ENCODE peak calls at places on chromosome 7, in ten cellular contexts. One of them, this sample, is unnamed.

GRCh38 chr7:112484671-112485097 is 3.9 kb downstream of the LSMEM1 start:
- DNase-seq in GM12865: no peak
- DNase-seq in heart left ventricle: no peak
- DNase-seq in esophagus squamous epithelium: no peak
- DNase-seq in OCI-LY7: no peak
- DNase-seq in tibial artery: peak; percentile 71
- DNase-seq in cardiac muscle cell: peak; percentile 88
- DNase-seq in GM06990: no peak
- DNase-seq in body of pancreas: no peak
- DNase-seq in bronchial epithelial cell: no peak
- DNase-seq in this sample: no peak

GRCh38 chr7:74217455-74218342 is 7.9 kb downstream of the LAT2 start:
- DNase-seq in GM12865: peak; percentile 91
- DNase-seq in heart left ventricle: no peak
- DNase-seq in esophagus squamous epithelium: no peak
- DNase-seq in OCI-LY7: peak; percentile 68
- DNase-seq in tibial artery: no peak
- DNase-seq in cardiac muscle cell: no peak
- DNase-seq in GM06990: peak; percentile 79
- DNase-seq in body of pancreas: no peak
- DNase-seq in bronchial epithelial cell: no peak
- DNase-seq in this sample: no peak

GRCh38 chr7:23696916-23697441 is 13.0 kb upstream of the STK31 start:
- DNase-seq in GM12865: peak; percentile 74
- DNase-seq in heart left ventricle: peak; percentile 14
- DNase-seq in esophagus squamous epithelium: no peak
- DNase-seq in OCI-LY7: peak; percentile 77
- DNase-seq in tibial artery: peak; percentile 71
- DNase-seq in cardiac muscle cell: peak; percentile 72
- DNase-seq in GM06990: peak; percentile 46
- DNase-seq in body of pancreas: peak; percentile 57
- DNase-seq in bronchial epithelial cell: peak; percentile 46
- DNase-seq in this sample: peak; percentile 49

GRCh38 chr7:114722562-114722961 is 199.3 kb upstream of the MDFIC start:
- DNase-seq in GM12865: no peak
- DNase-seq in heart left ventricle: no peak
- DNase-seq in esophagus squamous epithelium: no peak
- DNase-seq in OCI-LY7: no peak
- DNase-seq in tibial artery: no peak
- DNase-seq in cardiac muscle cell: no peak
- DNase-seq in GM06990: peak; percentile 37
- DNase-seq in body of pancreas: no peak
- DNase-seq in bronchial epithelial cell: no peak
- DNase-seq in this sample: no peak

GRCh38 chr7:142813262-142813661 is 41.6 kb upstream of the EPHB6 start:
- DNase-seq in GM12865: no peak
- DNase-seq in heart left ventricle: no peak
- DNase-seq in esophagus squamous epithelium: no peak
- DNase-seq in OCI-LY7: no peak
- DNase-seq in tibial artery: no peak
- DNase-seq in cardiac muscle cell: peak; percentile 63
- DNase-seq in GM06990: no peak
- DNase-seq in body of pancreas: no peak
- DNase-seq in bronchial epithelial cell: peak; percentile 90
- DNase-seq in this sample: no peak

GRCh38 chr7:23530901-23531793 is 634 bp downstream of the TRA2A start:
- DNase-seq in GM12865: peak; percentile 77
- DNase-seq in heart left ventricle: peak; percentile 60
- DNase-seq in esophagus squamous epithelium: no peak
- DNase-seq in OCI-LY7: peak; percentile 70
- DNase-seq in tibial artery: no peak
- DNase-seq in cardiac muscle cell: peak; percentile 70
- DNase-seq in GM06990: peak; percentile 74
- DNase-seq in body of pancreas: no peak
- DNase-seq in bronchial epithelial cell: peak; percentile 50
- DNase-seq in this sample: no peak

GRCh38 chr7:72099784-72100183 is 312.4 kb downstream of the CALN1 start:
- DNase-seq in GM12865: no peak
- DNase-seq in heart left ventricle: no peak
- DNase-seq in esophagus squamous epithelium: no peak
- DNase-seq in OCI-LY7: no peak
- DNase-seq in tibial artery: no peak
- DNase-seq in cardiac muscle cell: no peak
- DNase-seq in GM06990: no peak
- DNase-seq in body of pancreas: no peak
- DNase-seq in bronchial epithelial cell: no peak
- DNase-seq in this sample: no peak

GRCh38 chr7:85474234-85474633 is 287.4 kb upstream of the SEMA3D start:
- DNase-seq in GM12865: peak; percentile 60
- DNase-seq in heart left ventricle: no peak
- DNase-seq in esophagus squamous epithelium: no peak
- DNase-seq in OCI-LY7: no peak
- DNase-seq in tibial artery: no peak
- DNase-seq in cardiac muscle cell: no peak
- DNase-seq in GM06990: peak; percentile 9
- DNase-seq in body of pancreas: no peak
- DNase-seq in bronchial epithelial cell: no peak
- DNase-seq in this sample: no peak

GRCh38 chr7:1106063-1106782 is 18.3 kb downstream of the GPER1 start:
- DNase-seq in GM12865: no peak
- DNase-seq in heart left ventricle: no peak
- DNase-seq in esophagus squamous epithelium: no peak
- DNase-seq in OCI-LY7: no peak
- DNase-seq in tibial artery: no peak
- DNase-seq in cardiac muscle cell: no peak
- DNase-seq in GM06990: no peak
- DNase-seq in body of pancreas: no peak
- DNase-seq in bronchial epithelial cell: no peak
- DNase-seq in this sample: no peak

GRCh38 chr7:1103789-1104513 is 16.0 kb downstream of the GPER1 start:
- DNase-seq in GM12865: no peak
- DNase-seq in heart left ventricle: no peak
- DNase-seq in esophagus squamous epithelium: no peak
- DNase-seq in OCI-LY7: no peak
- DNase-seq in tibial artery: no peak
- DNase-seq in cardiac muscle cell: no peak
- DNase-seq in GM06990: no peak
- DNase-seq in body of pancreas: no peak
- DNase-seq in bronchial epithelial cell: no peak
- DNase-seq in this sample: no peak

GRCh38 chr7:1104514-1105179 is 16.7 kb downstream of the GPER1 start:
- DNase-seq in GM12865: peak; percentile 23
- DNase-seq in heart left ventricle: no peak
- DNase-seq in esophagus squamous epithelium: no peak
- DNase-seq in OCI-LY7: no peak
- DNase-seq in tibial artery: no peak
- DNase-seq in cardiac muscle cell: no peak
- DNase-seq in GM06990: no peak
- DNase-seq in body of pancreas: no peak
- DNase-seq in bronchial epithelial cell: no peak
- DNase-seq in this sample: no peak

GRCh38 chr7:1106783-1107421 is 19.0 kb downstream of the GPER1 start:
- DNase-seq in GM12865: no peak
- DNase-seq in heart left ventricle: no peak
- DNase-seq in esophagus squamous epithelium: no peak
- DNase-seq in OCI-LY7: no peak
- DNase-seq in tibial artery: no peak
- DNase-seq in cardiac muscle cell: no peak
- DNase-seq in GM06990: no peak
- DNase-seq in body of pancreas: no peak
- DNase-seq in bronchial epithelial cell: no peak
- DNase-seq in this sample: no peak

GRCh38 chr7:1105189-1105588 is 17.3 kb downstream of the GPER1 start:
- DNase-seq in GM12865: peak; percentile 86
- DNase-seq in heart left ventricle: no peak
- DNase-seq in esophagus squamous epithelium: no peak
- DNase-seq in OCI-LY7: no peak
- DNase-seq in tibial artery: no peak
- DNase-seq in cardiac muscle cell: no peak
- DNase-seq in GM06990: peak; percentile 71
- DNase-seq in body of pancreas: no peak
- DNase-seq in bronchial epithelial cell: no peak
- DNase-seq in this sample: no peak
- H3K4me3 ChIP-seq in GM12865: peak overlapping the region; percentile 31
- H3K4me3 ChIP-seq in heart left ventricle: no peak overlapping the region
- H3K4me3 ChIP-seq in esophagus squamous epithelium: no peak overlapping the region
- H3K4me3 ChIP-seq in OCI-LY7: no peak overlapping the region
- H3K4me3 ChIP-seq in tibial artery: no peak overlapping the region
- H3K4me3 ChIP-seq in cardiac muscle cell: no peak overlapping the region
- H3K4me3 ChIP-seq in GM06990: no peak overlapping the region
- H3K4me3 ChIP-seq in body of pancreas: no peak overlapping the region
- H3K4me3 ChIP-seq in bronchial epithelial cell: no peak overlapping the region
- H3K4me3 ChIP-seq in this sample: no peak overlapping the region

GRCh38 chr7:78178319-78178718 is 379.7 kb downstream of the PHTF2 start:
- DNase-seq in GM12865: no peak
- DNase-seq in heart left ventricle: no peak
- DNase-seq in esophagus squamous epithelium: no peak
- DNase-seq in OCI-LY7: no peak
- DNase-seq in tibial artery: no peak
- DNase-seq in cardiac muscle cell: no peak
- DNase-seq in GM06990: no peak
- DNase-seq in body of pancreas: no peak
- DNase-seq in bronchial epithelial cell: no peak
- DNase-seq in this sample: no peak
- H3K4me3 ChIP-seq in GM12865: no peak overlapping the region
- H3K4me3 ChIP-seq in heart left ventricle: no peak overlapping the region
- H3K4me3 ChIP-seq in esophagus squamous epithelium: no peak overlapping the region
- H3K4me3 ChIP-seq in OCI-LY7: no peak overlapping the region
- H3K4me3 ChIP-seq in tibial artery: no peak overlapping the region
- H3K4me3 ChIP-seq in cardiac muscle cell: no peak overlapping the region
- H3K4me3 ChIP-seq in GM06990: no peak overlapping the region
- H3K4me3 ChIP-seq in body of pancreas: no peak overlapping the region
- H3K4me3 ChIP-seq in bronchial epithelial cell: no peak overlapping the region
- H3K4me3 ChIP-seq in this sample: no peak overlapping the region

GRCh38 chr7:87596696-87597095 is 4.0 kb downstream of the ABCB1 start:
- DNase-seq in GM12865: no peak
- DNase-seq in heart left ventricle: no peak
- DNase-seq in esophagus squamous epithelium: no peak
- DNase-seq in OCI-LY7: no peak
- DNase-seq in tibial artery: no peak
- DNase-seq in cardiac muscle cell: no peak
- DNase-seq in GM06990: no peak
- DNase-seq in body of pancreas: no peak
- DNase-seq in bronchial epithelial cell: no peak
- DNase-seq in this sample: no peak

GRCh38 chr7:87598234-87599009 is 2.3 kb downstream of the ABCB1 start:
- DNase-seq in GM12865: peak; percentile 18
- DNase-seq in heart left ventricle: no peak
- DNase-seq in esophagus squamous epithelium: no peak
- DNase-seq in OCI-LY7: no peak
- DNase-seq in tibial artery: no peak
- DNase-seq in cardiac muscle cell: no peak
- DNase-seq in GM06990: no peak
- DNase-seq in body of pancreas: no peak
- DNase-seq in bronchial epithelial cell: no peak
- DNase-seq in this sample: no peak

GRCh38 chr7:87604264-87604663 is 3.6 kb upstream of the ABCB1 start:
- DNase-seq in GM12865: no peak
- DNase-seq in heart left ventricle: no peak
- DNase-seq in esophagus squamous epithelium: no peak
- DNase-seq in OCI-LY7: no peak
- DNase-seq in tibial artery: no peak
- DNase-seq in cardiac muscle cell: no peak
- DNase-seq in GM06990: no peak
- DNase-seq in body of pancreas: no peak
- DNase-seq in bronchial epithelial cell: no peak
- DNase-seq in this sample: no peak

GRCh38 chr7:87599336-87599735 is 1.3 kb downstream of the ABCB1 start:
- DNase-seq in GM12865: peak; percentile 91
- DNase-seq in heart left ventricle: no peak
- DNase-seq in esophagus squamous epithelium: no peak
- DNase-seq in OCI-LY7: peak; percentile 38
- DNase-seq in tibial artery: no peak
- DNase-seq in cardiac muscle cell: no peak
- DNase-seq in GM06990: peak; percentile 58
- DNase-seq in body of pancreas: no peak
- DNase-seq in bronchial epithelial cell: no peak
- DNase-seq in this sample: peak; percentile 33

GRCh38 chr7:87600130-87601124 is at the start of gene ABCB1:
- DNase-seq in GM12865: peak; percentile 66
- DNase-seq in heart left ventricle: peak; percentile 45
- DNase-seq in esophagus squamous epithelium: no peak
- DNase-seq in OCI-LY7: no peak
- DNase-seq in tibial artery: peak; percentile 59
- DNase-seq in cardiac muscle cell: peak; percentile 33
- DNase-seq in GM06990: peak; percentile 33
- DNase-seq in body of pancreas: peak; percentile 48
- DNase-seq in bronchial epithelial cell: peak; percentile 32
- DNase-seq in this sample: peak; percentile 44
- H3K4me3 ChIP-seq in GM12865: peak within 1 kb of the TSS; percentile 53
- H3K4me3 ChIP-seq in heart left ventricle: peak within 1 kb of the TSS; percentile 61
- H3K4me3 ChIP-seq in esophagus squamous epithelium: peak within 1 kb of the TSS; percentile 46
- H3K4me3 ChIP-seq in OCI-LY7: no peak within 1 kb of the TSS
- H3K4me3 ChIP-seq in tibial artery: peak within 1 kb of the TSS; percentile 50
- H3K4me3 ChIP-seq in cardiac muscle cell: peak within 1 kb of the TSS; percentile 17
- H3K4me3 ChIP-seq in GM06990: peak within 1 kb of the TSS; percentile 58
- H3K4me3 ChIP-seq in body of pancreas: no peak within 1 kb of the TSS
- H3K4me3 ChIP-seq in bronchial epithelial cell: no peak within 1 kb of the TSS
- H3K4me3 ChIP-seq in this sample: peak within 1 kb of the TSS; percentile 82

GRCh38 chr7:132435016-132435990 is 141.0 kb downstream of the PLXNA4 start:
- DNase-seq in GM12865: peak; percentile 20
- DNase-seq in heart left ventricle: no peak
- DNase-seq in esophagus squamous epithelium: no peak
- DNase-seq in OCI-LY7: no peak
- DNase-seq in tibial artery: no peak
- DNase-seq in cardiac muscle cell: peak; percentile 46
- DNase-seq in GM06990: no peak
- DNase-seq in body of pancreas: no peak
- DNase-seq in bronchial epithelial cell: no peak
- DNase-seq in this sample: peak; percentile 24

GRCh38 chr7:132433286-132433685 is 143.0 kb downstream of the PLXNA4 start:
- DNase-seq in GM12865: no peak
- DNase-seq in heart left ventricle: no peak
- DNase-seq in esophagus squamous epithelium: no peak
- DNase-seq in OCI-LY7: no peak
- DNase-seq in tibial artery: no peak
- DNase-seq in cardiac muscle cell: no peak
- DNase-seq in GM06990: no peak
- DNase-seq in body of pancreas: no peak
- DNase-seq in bronchial epithelial cell: no peak
- DNase-seq in this sample: no peak

GRCh38 chr7:132434041-132434440 is 142.2 kb downstream of the PLXNA4 start:
- DNase-seq in GM12865: no peak
- DNase-seq in heart left ventricle: no peak
- DNase-seq in esophagus squamous epithelium: no peak
- DNase-seq in OCI-LY7: no peak
- DNase-seq in tibial artery: no peak
- DNase-seq in cardiac muscle cell: no peak
- DNase-seq in GM06990: no peak
- DNase-seq in body of pancreas: no peak
- DNase-seq in bronchial epithelial cell: no peak
- DNase-seq in this sample: no peak

GRCh38 chr7:132437730-132438129 is 138.5 kb downstream of the PLXNA4 start:
- DNase-seq in GM12865: no peak
- DNase-seq in heart left ventricle: peak; percentile 23
- DNase-seq in esophagus squamous epithelium: no peak
- DNase-seq in OCI-LY7: no peak
- DNase-seq in tibial artery: no peak
- DNase-seq in cardiac muscle cell: no peak
- DNase-seq in GM06990: no peak
- DNase-seq in body of pancreas: no peak
- DNase-seq in bronchial epithelial cell: no peak
- DNase-seq in this sample: peak; percentile 54

DNA sequence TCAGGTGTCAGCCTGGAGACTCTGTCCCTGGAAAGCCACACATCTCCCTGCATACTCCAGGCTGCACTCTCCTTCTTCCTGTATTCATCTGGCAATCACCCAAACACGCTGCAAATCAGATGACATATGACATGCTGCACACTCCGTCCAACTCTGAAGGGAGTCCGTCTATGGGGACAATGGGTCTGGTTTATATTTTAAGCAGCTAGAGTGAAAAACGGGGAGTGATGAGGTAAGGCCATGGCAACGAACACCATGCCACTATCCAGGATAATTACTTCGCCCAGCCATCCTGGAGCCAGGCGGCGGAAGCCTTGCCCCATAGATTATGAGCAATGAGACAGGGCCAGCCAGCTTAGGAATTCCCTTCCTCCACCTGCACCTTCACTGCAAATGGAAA is 140.1 kb downstream of the PLXNA4 start:
- DNase-seq in GM12865: no peak
- DNase-seq in heart left ventricle: peak; percentile 49
- DNase-seq in esophagus squamous epithelium: no peak
- DNase-seq in OCI-LY7: no peak
- DNase-seq in tibial artery: no peak
- DNase-seq in cardiac muscle cell: no peak
- DNase-seq in GM06990: no peak
- DNase-seq in body of pancreas: no peak
- DNase-seq in bronchial epithelial cell: no peak
- DNase-seq in this sample: no peak
- H3K4me3 ChIP-seq in GM12865: no peak overlapping the region
- H3K4me3 ChIP-seq in heart left ventricle: no peak overlapping the region
- H3K4me3 ChIP-seq in esophagus squamous epithelium: no peak overlapping the region
- H3K4me3 ChIP-seq in OCI-LY7: no peak overlapping the region
- H3K4me3 ChIP-seq in tibial artery: no peak overlapping the region
- H3K4me3 ChIP-seq in cardiac muscle cell: no peak overlapping the region
- H3K4me3 ChIP-seq in GM06990: no peak overlapping the region
- H3K4me3 ChIP-seq in body of pancreas: no peak overlapping the region
- H3K4me3 ChIP-seq in bronchial epithelial cell: no peak overlapping the region
- H3K4me3 ChIP-seq in this sample: no peak overlapping the region

This sample was measured in CD4-positive, alpha-beta memory T cell.